ENCODE peak calls at places on chromosomes 7 and 10, in six cellular contexts. L is fibroblast of pulmonary artery, H is AG04450, J is iris pigment epithelial cell, V is upper lobe of right lung, C is NCI-H1092. W is an unnamed sample.

GRCh38 chr10:133372507-133372906 is 647 bp downstream of the ECHS1 start:
- DNase-seq in L (no peak), H (no peak), J (no peak), V (no peak), C (no peak), W (no peak)

GRCh38 chr10:100347568-100348195 is 649 bp downstream of the SCD start:
- DNase-seq in L (no peak), H (no peak), J (peak), V (no peak), C (no peak), W (no peak)

GRCh38 chr10:71727429-71728217 is 8.0 kb upstream of the C10orf105 start:
- DNase-seq in L (peak), H (no peak), J (peak), V (no peak), C (no peak), W (no peak)

GRCh38 chr10:48554246-48554645 is 50.6 kb downstream of the ARHGAP22 start:
- DNase-seq in L (no peak), H (no peak), J (no peak), V (no peak), C (no peak), W (no peak)

GRCh38 chr7:7060828-7061599 is 121.3 kb upstream of the C1GALT1 start:
- DNase-seq in L (no peak), H (no peak), J (no peak), V (no peak), C (no peak), W (no peak)

GRCh38 chr10:34205452-34205851 is 609.6 kb downstream of the PARD3 start:
- DNase-seq in L (no peak), H (no peak), J (no peak), V (no peak), C (no peak), W (no peak)

GRCh38 chr10:14947268-14947667 is 6.6 kb downstream of the DCLRE1C start:
- DNase-seq in L (no peak), H (no peak), J (no peak), V (no peak), C (no peak), W (no peak)

GRCh38 chr10:3516626-3517255 is 268.3 kb downstream of the KLF6 start:
- DNase-seq in L (no peak), H (no peak), J (peak), V (no peak), C (no peak), W (no peak)

GRCh38 chr10:132503581-132504421 is 33.8 kb upstream of the INPP5A start:
- DNase-seq in L (no peak), H (no peak), J (no peak), V (peak), C (no peak), W (no peak)

GRCh38 chr10:107814865-107815487 is 650.5 kb upstream of the SORCS1 start:
- DNase-seq in L (peak), H (no peak), J (peak), V (no peak), C (no peak), W (no peak)

GRCh38 chr7:2643386-2644229 is 11.8 kb downstream of the TTYH3 start:
- DNase-seq in L (no peak), H (no peak), J (no peak), V (no peak), C (no peak), W (no peak)

GRCh38 chr10:3248526-3249255 is 76.1 kb upstream of the PITRM1 start:
- DNase-seq in L (peak), H (peak), J (peak), V (no peak), C (no peak), W (peak)

GRCh38 chr7:21011153-21011552 is 224.5 kb upstream of the SP8 start:
- DNase-seq in L (no peak), H (no peak), J (no peak), V (no peak), C (no peak), W (no peak)

GRCh38 chr10:127906548-127907377 is at the start of gene PTPRE:
- DNase-seq in L (peak), H (no peak), J (peak), V (peak), C (no peak), W (no peak)

GRCh38 chr10:24255907-24256306 is 47.0 kb downstream of the KIAA1217 start:
- DNase-seq in L (no peak), H (no peak), J (peak), V (no peak), C (no peak), W (no peak)

GRCh38 chr10:12690525-12691139 is 310.9 kb downstream of the CCDC3 start:
- DNase-seq in L (no peak), H (no peak), J (no peak), V (no peak), C (no peak), W (no peak)

GRCh38 chr10:30980951-30981616 is 50.6 kb downstream of the ZNF438 start:
- DNase-seq in L (peak), H (no peak), J (peak), V (no peak), C (peak), W (no peak)

GRCh38 chr7:134767567-134768168 is 11.8 kb upstream of the CALD1 start:
- DNase-seq in L (no peak), H (no peak), J (no peak), V (no peak), C (no peak), W (no peak)

GRCh38 chr7:100539436-100540006 is 518 bp downstream of the AGFG2 start:
- DNase-seq in L (no peak), H (no peak), J (no peak), V (no peak), C (no peak), W (no peak)

GRCh38 chr7:103076767-103077166 is 1.8 kb downstream of the ARMC10 start:
- DNase-seq in L (peak), H (no peak), J (no peak), V (peak), C (no peak), W (no peak)

GRCh38 chr10:34505338-34505737 is 309.8 kb downstream of the PARD3 start:
- DNase-seq in L (no peak), H (no peak), J (peak), V (no peak), C (no peak), W (no peak)

GRCh38 chr7:921581-922333 is 32.7 kb downstream of the ADAP1 start:
- DNase-seq in L (no peak), H (no peak), J (no peak), V (peak), C (no peak), W (no peak)

GRCh38 chr7:102103027-102103372 is 183.7 kb upstream of the SH2B2 start:
- DNase-seq in L (no peak), H (no peak), J (no peak), V (no peak), C (no peak), W (no peak)

GRCh38 chr7:4851459-4852422 is 10.1 kb downstream of the PAPOLB start:
- DNase-seq in L (no peak), H (no peak), J (peak), V (no peak), C (no peak), W (no peak)

GRCh38 chr10:130045801-130046321 is 64.8 kb downstream of the C10orf143 start:
- DNase-seq in L (no peak), H (no peak), J (no peak), V (peak), C (no peak), W (no peak)

GRCh38 chr7:150357277-150357676 is 11.3 kb upstream of the REPIN1 start:
- DNase-seq in L (no peak), H (no peak), J (no peak), V (peak), C (peak), W (no peak)

GRCh38 chr7:12025246-12025645 is 185.8 kb upstream of the TMEM106B start:
- DNase-seq in L (no peak), H (no peak), J (no peak), V (no peak), C (no peak), W (no peak)

GRCh38 chr7:129917934-129918333 is 34.8 kb downstream of the UBE2H start:
- DNase-seq in L (no peak), H (no peak), J (no peak), V (no peak), C (no peak), W (no peak)

GRCh38 chr7:42082144-42082543 is 154.9 kb downstream of the GLI3 start:
- DNase-seq in L (peak), H (no peak), J (peak), V (no peak), C (no peak), W (no peak)

GRCh38 chr10:109961181-109962001 is 38.1 kb upstream of the XPNPEP1 start:
- DNase-seq in L (peak), H (no peak), J (peak), V (no peak), C (no peak), W (no peak)

GRCh38 chr10:86082556-86082955 is 284.0 kb downstream of the GRID1 start:
- DNase-seq in L (no peak), H (no peak), J (no peak), V (no peak), C (no peak), W (no peak)

GRCh38 chr7:148697256-148697841 is 1.4 kb upstream of the CUL1 start:
- DNase-seq in L (peak), H (no peak), J (peak), V (no peak), C (no peak), W (no peak)

GRCh38 chr7:831596-832291 is 532 bp upstream of the SUN1 start:
- DNase-seq in L (peak), H (peak), J (peak), V (no peak), C (no peak), W (peak)

GRCh38 chr10:31261502-31262311 is 57.3 kb upstream of the ZEB1 start:
- DNase-seq in L (peak), H (peak), J (peak), V (no peak), C (no peak), W (peak)

GRCh38 chr7:46848944-46849343 is 733.0 kb downstream of the TNS3 start:
- DNase-seq in L (no peak), H (no peak), J (no peak), V (no peak), C (no peak), W (no peak)

GRCh38 chr10:70084189-70084588 is 31.5 kb downstream of the MACROH2A2 start:
- DNase-seq in L (no peak), H (no peak), J (no peak), V (no peak), C (no peak), W (no peak)

GRCh38 chr7:131431289-131431688 is 103.6 kb downstream of the MKLN1 start:
- DNase-seq in L (peak), H (no peak), J (peak), V (no peak), C (peak), W (no peak)

GRCh38 chr7:91446819-91447218 is 182.6 kb downstream of the FZD1 start:
- DNase-seq in L (no peak), H (no peak), J (peak), V (no peak), C (no peak), W (no peak)

GRCh38 chr7:83835424-83835823 is 186.5 kb upstream of the SEMA3E start:
- DNase-seq in L (no peak), H (no peak), J (peak), V (no peak), C (no peak), W (no peak)

W was measured in amniotic stem cell.